ENCODE peak calls at places on chromosome 12, in five cellular contexts. K, R, I, B and T are unnamed samples.

GRCh38 chr12:78194448-78194847 is 363.8 kb downstream of the NAV3 start:
- DNase-seq in I (no peak), R (no peak), K (no peak), B (no peak), T (no peak)

GRCh38 chr12:9673404-9674225 is 4.1 kb downstream of the CLEC2D start:
- DNase-seq in K (peak), B (no peak), I (no peak), R (no peak), T (peak)

GRCh38 chr12:109612975-109613502 is 39.4 kb downstream of the MVK start:
- DNase-seq in R (no peak), I (no peak), K (no peak), B (no peak), T (no peak)

GRCh38 chr12:57118711-57119271 is 7.6 kb upstream of the STAT6 start:
- DNase-seq in I (no peak), K (no peak), R (no peak), B (no peak), T (no peak)

GRCh38 chr12:107349008-107349747 is 255.8 kb upstream of the CRY1 start:
- DNase-seq in I (peak), R (no peak), B (peak), K (no peak), T (peak)

GRCh38 chr12:46124132-46124847 is 133.9 kb upstream of the SCAF11 start:
- DNase-seq in K (no peak), I (no peak), R (no peak), B (no peak), T (no peak)

GRCh38 chr12:42162198-42162597 is 17.5 kb upstream of the GXYLT1 start:
- DNase-seq in I (no peak), K (no peak), R (no peak), B (no peak), T (no peak)

GRCh38 chr12:119809023-119809422 is 68.1 kb downstream of the CIT start:
- DNase-seq in R (no peak), K (no peak), I (no peak), B (no peak), T (no peak)

GRCh38 chr12:55818886-55819285 is 1.0 kb downstream of the ORMDL2 start:
- DNase-seq in K (no peak), R (no peak), B (no peak), I (no peak), T (no peak)

GRCh38 chr12:111413442-111414086 is 7.8 kb downstream of the SH2B3 start:
- DNase-seq in I (no peak), K (no peak), B (no peak), R (no peak), T (no peak)

GRCh38 chr12:83904175-83904574 is 1008.4 kb downstream of the SLC6A15 start:
- DNase-seq in I (no peak), K (no peak), B (no peak), R (no peak), T (no peak)

GRCh38 chr12:120668091-120668796 is 18.7 kb upstream of the MLEC start:
- DNase-seq in K (no peak), I (no peak), R (no peak), B (no peak), T (no peak)

GRCh38 chr12:53122961-53123468 is 19.7 kb downstream of the SOAT2 start:
- DNase-seq in B (no peak), K (no peak), R (no peak), I (no peak), T (no peak)

GRCh38 chr12:57614178-57614947 is 3.1 kb downstream of the ARHGEF25 start:
- DNase-seq in R (no peak), I (no peak), B (no peak), K (peak), T (no peak)

DNA sequence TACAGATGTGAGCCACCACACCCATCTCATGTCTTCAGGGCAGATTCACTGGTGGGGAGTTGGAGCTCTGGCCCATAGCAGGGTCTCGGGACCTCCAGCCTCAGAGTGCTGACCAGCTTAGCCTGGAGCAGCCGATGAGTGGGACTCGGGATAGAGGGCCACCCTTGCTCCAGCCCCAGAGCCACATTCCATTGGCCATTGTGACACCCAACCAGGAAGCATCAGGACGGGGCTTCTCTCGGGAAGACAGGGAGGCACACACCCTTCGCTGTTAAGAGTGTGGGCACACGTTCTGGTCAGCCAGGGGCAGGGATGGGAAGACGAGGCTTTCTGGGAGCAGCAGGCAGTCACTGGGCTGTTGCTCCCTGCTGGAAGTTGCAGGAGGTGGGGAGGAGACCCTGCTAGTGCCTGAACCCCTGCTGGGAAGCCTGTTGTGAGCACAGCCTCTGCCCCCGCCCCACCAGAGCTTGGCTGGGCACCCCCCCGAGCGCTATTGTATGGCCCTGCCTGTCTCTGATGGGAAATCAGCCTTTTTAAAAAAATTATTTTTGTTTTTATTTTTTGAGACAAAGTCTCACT is 1.6 kb downstream of the ADGRD1 start:
- DNase-seq in R (no peak), I (no peak), K (peak), B (no peak), T (no peak)
- TF ChIP-seq POLR2A in R (no peak), I (no peak), K (no peak), B (no peak), T (no peak)

GRCh38 chr12:3531496-3531895 is 40.5 kb downstream of the PRMT8 start:
- DNase-seq in I (no peak), R (no peak), B (no peak), K (no peak), T (no peak)

GRCh38 chr12:3532931-3533702 is 42.1 kb downstream of the PRMT8 start:
- DNase-seq in K (no peak), R (no peak), I (no peak), B (no peak), T (no peak)

GRCh38 chr12:3534511-3534910 is 43.5 kb downstream of the PRMT8 start:
- DNase-seq in R (no peak), K (no peak), B (no peak), I (no peak), T (no peak)

GRCh38 chr12:3535431-3535841 is 44.4 kb downstream of the PRMT8 start:
- DNase-seq in B (no peak), R (no peak), I (no peak), K (no peak), T (no peak)

DNA sequence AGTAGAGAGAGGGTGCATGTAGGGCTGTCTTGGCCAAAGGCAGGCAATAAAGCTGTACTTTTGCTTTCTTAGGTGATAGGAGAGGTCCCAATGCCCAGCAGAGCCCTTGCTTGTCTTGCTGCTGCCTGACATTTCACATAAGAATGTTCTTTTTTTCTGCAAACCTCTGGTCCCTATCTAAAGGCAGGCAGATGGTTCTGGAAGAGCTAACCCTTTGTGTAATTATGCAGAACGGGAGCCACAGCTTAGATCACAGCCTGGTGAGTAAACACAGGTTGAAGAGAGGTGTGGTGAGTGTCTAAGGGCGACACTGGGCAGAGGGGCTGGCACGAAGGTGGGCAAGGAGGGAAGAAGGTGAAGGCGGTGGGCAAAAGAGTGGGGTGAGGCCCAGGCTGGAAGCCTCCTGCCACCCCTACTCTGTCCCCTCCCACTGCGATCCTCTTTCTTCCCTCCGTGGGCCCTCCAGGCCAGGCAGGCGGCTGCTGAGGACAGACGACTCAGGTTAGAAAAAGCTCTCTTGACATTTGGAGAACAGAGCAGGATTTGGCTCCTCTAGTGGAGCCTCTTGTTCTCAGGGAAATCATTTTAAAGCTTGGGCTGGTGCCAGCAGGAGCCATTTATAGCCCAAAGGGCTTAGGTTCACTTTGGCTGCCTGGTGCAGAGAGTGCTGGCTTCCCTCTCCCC is 42.8 kb downstream of the PRMT8 start:
- DNase-seq in K (no peak), R (peak), I (no peak), B (no peak), T (no peak)
- TF ChIP-seq CTCF in K (no peak), R (no peak), I (no peak), B (no peak), T (no peak)

GRCh38 chr12:47828008-47828966 is 8.6 kb upstream of the HDAC7 start:
- DNase-seq in I (no peak), K (no peak), B (no peak), R (no peak), T (no peak)

GRCh38 chr12:47829584-47829983 is 9.9 kb upstream of the HDAC7 start:
- DNase-seq in I (no peak), K (no peak), B (no peak), R (no peak), T (no peak)

GRCh38 chr12:47825239-47825639 is 5.5 kb upstream of the HDAC7 start:
- DNase-seq in B (peak), I (peak), R (peak), K (peak), T (peak)

GRCh38 chr12:47832263-47832933 is 12.7 kb upstream of the HDAC7 start:
- DNase-seq in B (no peak), K (no peak), I (no peak), R (no peak), T (no peak)

DNA sequence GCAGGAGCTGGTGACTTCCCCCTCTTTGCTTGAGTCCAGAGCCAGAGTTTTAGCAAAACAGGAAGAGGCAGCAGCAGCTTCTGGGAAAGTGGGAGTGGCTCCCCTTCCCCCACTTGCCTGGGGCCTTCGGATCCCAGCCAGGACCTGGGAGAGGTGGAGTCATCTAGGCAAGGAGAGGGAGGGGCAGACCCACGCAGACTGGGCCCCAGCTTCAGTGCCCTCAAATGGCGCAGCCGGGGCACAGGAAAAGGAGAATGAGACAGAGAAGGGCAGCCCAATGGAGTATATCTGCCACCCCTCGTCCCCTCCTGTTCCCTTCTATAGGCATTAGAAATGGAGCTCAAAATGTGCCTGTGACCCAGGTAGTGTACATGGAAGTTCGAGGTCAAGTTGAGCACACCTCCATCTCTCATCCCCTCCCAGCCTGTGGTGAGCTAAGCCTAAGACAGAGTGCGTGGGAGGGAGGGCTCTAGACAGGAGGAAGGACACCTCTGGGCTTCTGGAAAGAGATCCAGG is 9.3 kb upstream of the HDAC7 start:
- DNase-seq in R (peak), I (peak), B (peak), K (peak), T (peak)
- TF ChIP-seq POLR2A in R (no peak), I (no peak), B (no peak), K (no peak), T (peak)

GRCh38 chr12:105281694-105282049 is 45.7 kb upstream of the APPL2 start:
- DNase-seq in R (peak), B (no peak), I (no peak), K (no peak), T (no peak)
- TF ChIP-seq CTCF in R (no peak), B (no peak), I (no peak), K (no peak), T (no peak)